ENCODE peak calls at places on chromosome 12, in four cellular contexts. E is H1, M is K562, D is HepG2. U is an unnamed sample.

GRCh38 chr12:104615048-104615561 is 158.4 kb downstream of the CHST11 start:
- DNase-seq in E (no peak), M (no peak), D (no peak), U (no peak)

GRCh38 chr12:81819991-81820633 is 61.0 kb upstream of the PPFIA2 start:
- DNase-seq in E (no peak), M (no peak), D (no peak), U (no peak)

GRCh38 chr12:98154850-98155249 is 360.5 kb upstream of the TMPO start:
- DNase-seq in E (no peak), M (no peak), D (peak; percentile 9), U (no peak)

GRCh38 chr12:1857821-1858220 is 37.5 kb downstream of the LRTM2 start:
- DNase-seq in E (no peak), M (no peak), D (no peak), U (no peak)

GRCh38 chr12:109609256-109609821 is 35.7 kb downstream of the MVK start:
- DNase-seq in E (no peak), M (no peak), D (no peak), U (no peak)

GRCh38 chr12:65010437-65010836 is 110.7 kb downstream of the WIF1 start:
- DNase-seq in E (no peak), M (no peak), D (no peak), U (no peak)

GRCh38 chr12:120939523-120939922 is 35.4 kb upstream of the SPPL3 start:
- DNase-seq in E (no peak), M (no peak), D (no peak), U (no peak)

GRCh38 chr12:27000962-27001361 is 13.2 kb downstream of the TM7SF3 start:
- DNase-seq in E (no peak), M (no peak), D (no peak), U (no peak)

GRCh38 chr12:105331805-105332251 is 1.3 kb downstream of the C12orf75 start:
- DNase-seq in E (no peak), M (no peak), D (peak; percentile 32), U (no peak)

GRCh38 chr12:9794484-9795063 is 32.7 kb upstream of the KLRF1 start:
- DNase-seq in E (no peak), M (no peak), D (no peak), U (peak; percentile 11)

GRCh38 chr12:4045433-4045760 is 172.2 kb upstream of the PARP11 start:
- DNase-seq in E (peak; percentile 20), M (no peak), D (no peak), U (no peak)

GRCh38 chr12:43309845-43310405 is 242.1 kb downstream of the ADAMTS20 start:
- DNase-seq in E (no peak), M (no peak), D (no peak), U (no peak)

GRCh38 chr12:77590306-77590705 is 240.4 kb upstream of the NAV3 start:
- DNase-seq in E (no peak), M (no peak), D (no peak), U (no peak)

GRCh38 chr12:113439606-113440030 is 17.4 kb downstream of the SDSL start:
- DNase-seq in E (peak; percentile 89), M (peak; percentile 77), D (peak; percentile 40), U (no peak)

GRCh38 chr12:131606218-131606899 is 104.5 kb upstream of the SFSWAP start:
- DNase-seq in E (no peak), M (no peak), D (no peak), U (no peak)

GRCh38 chr12:131605304-131605829 is 105.5 kb upstream of the SFSWAP start:
- DNase-seq in E (no peak), M (no peak), D (no peak), U (no peak)

GRCh38 chr12:131604859-131605258 is 106.0 kb upstream of the SFSWAP start:
- DNase-seq in E (no peak), M (no peak), D (no peak), U (no peak)

GRCh38 chr12:131603106-131604033 is 107.5 kb upstream of the SFSWAP start:
- DNase-seq in E (no peak), M (no peak), D (no peak), U (no peak)

GRCh38 chr12:131604146-131604844 is 106.6 kb upstream of the SFSWAP start:
- DNase-seq in E (no peak), M (no peak), D (no peak), U (no peak)
- TF ChIP-seq CEBPB in E (no peak), M (no peak), D (no peak), U (no peak)

GRCh38 chr12:93005928-93006654 is 77.0 kb upstream of the EEA1 start:
- DNase-seq in E (no peak), M (no peak), D (peak; percentile 96), U (no peak)
- TF ChIP-seq GABPA in E (no peak), M (no peak), D (no peak), U (no peak)

GRCh38 chr12:91774471-91774921 is 371.1 kb downstream of the BTG1 start:
- DNase-seq in E (no peak), M (no peak), D (no peak), U (no peak)
- TF ChIP-seq CEBPB in E (no peak), M (no peak), D (no peak), U (no peak)

DNA sequence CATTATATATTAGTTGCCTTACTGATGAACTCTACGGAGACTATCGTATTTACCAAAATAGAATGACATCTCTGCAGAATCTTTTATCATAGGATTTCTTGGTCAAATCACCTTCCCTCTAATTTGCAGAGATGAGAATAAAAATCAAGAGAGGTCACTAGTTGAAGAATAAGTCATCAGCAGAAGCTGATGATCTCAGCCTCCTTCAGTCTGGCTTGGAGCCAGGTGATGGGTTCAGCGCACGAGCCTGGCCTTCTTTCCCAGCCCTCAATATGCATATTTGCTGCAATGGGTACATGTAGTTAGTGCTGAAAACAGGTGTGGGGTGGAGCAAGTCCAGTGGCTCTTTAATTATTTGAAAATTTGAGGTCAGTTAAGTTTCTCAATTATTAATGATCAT is 19.2 kb upstream of the EMP1 start:
- DNase-seq in E (peak; percentile 7), M (no peak), D (no peak), U (no peak)
- TF ChIP-seq GABPA in E (no peak), M (no peak), D (no peak), U (no peak)